ENCODE peak calls at places on chromosomes 13 and 19, in seven cellular contexts. C, E, H, R, Z, N and S are unnamed samples.

GRCh38 chr19:34502582-34503545 is 21.3 kb downstream of the WTIP start:
- DNase-seq in C (no peak), E (no peak), H (no peak), R (no peak), Z (no peak), N (no peak), S (no peak)

GRCh38 chr19:1324249-1324791 is 38.6 kb downstream of the EFNA2 start:
- DNase-seq in C (no peak), E (no peak), H (no peak), R (no peak), Z (no peak), N (no peak), S (no peak)

GRCh38 chr13:106151056-106151699 is 384.3 kb downstream of the EFNB2 start:
- DNase-seq in C (no peak), E (no peak), H (no peak), R (no peak), Z (no peak), N (no peak), S (peak; percentile 93)

GRCh38 chr13:106484755-106485193 is 50.7 kb downstream of the EFNB2 start:
- DNase-seq in C (no peak), E (no peak), H (no peak), R (no peak), Z (no peak), N (no peak), S (no peak)

GRCh38 chr13:35354305-35354704 is 122.2 kb downstream of the MAB21L1 start:
- DNase-seq in C (no peak), E (no peak), H (no peak), R (no peak), Z (no peak), N (no peak), S (no peak)

GRCh38 chr19:7550987-7551761 is 15.7 kb downstream of the PNPLA6 start:
- DNase-seq in C (peak; percentile 31), E (peak; percentile 43), H (no peak), R (no peak), Z (no peak), N (no peak), S (no peak)

GRCh38 chr19:39409886-39410619 is 2.4 kb upstream of the PLEKHG2 start:
- DNase-seq in C (peak; percentile 79), E (peak; percentile 76), H (peak; percentile 74), R (no peak), Z (peak; percentile 68), N (peak; percentile 56), S (no peak)

GRCh38 chr13:33409673-33410072 is 124.1 kb upstream of the STARD13 start:
- DNase-seq in C (no peak), E (no peak), H (no peak), R (no peak), Z (no peak), N (no peak), S (no peak)

GRCh38 chr13:29532136-29532535 is 63.4 kb downstream of the SLC7A1 start:
- DNase-seq in C (no peak), E (no peak), H (no peak), R (no peak), Z (no peak), N (no peak), S (no peak)

GRCh38 chr19:3506384-3507340 is 551 bp downstream of the FZR1 start:
- DNase-seq in C (peak; percentile 16), E (peak; percentile 46), H (no peak), R (no peak), Z (peak; percentile 36), N (no peak), S (no peak)

GRCh38 chr13:53237696-53238095 is 209.1 kb downstream of the OLFM4 start:
- DNase-seq in C (no peak), E (no peak), H (no peak), R (no peak), Z (no peak), N (no peak), S (no peak)

GRCh38 chr19:29671393-29672076 is 6.3 kb downstream of the PLEKHF1 start:
- DNase-seq in C (peak; percentile 84), E (peak; percentile 92), H (peak; percentile 77), R (no peak), Z (peak; percentile 92), N (peak; percentile 83), S (no peak)

GRCh38 chr13:98858206-98858605 is 105.7 kb upstream of the SLC15A1 start:
- DNase-seq in C (no peak), E (no peak), H (no peak), R (no peak), Z (no peak), N (no peak), S (no peak)

GRCh38 chr13:113371061-113371460 is 7.1 kb upstream of the GRTP1 start:
- DNase-seq in C (no peak), E (no peak), H (no peak), R (no peak), Z (no peak), N (no peak), S (no peak)

GRCh38 chr19:3723883-3724282 is 15.7 kb downstream of the TJP3 start:
- DNase-seq in C (no peak), E (no peak), H (no peak), R (peak; percentile 57), Z (no peak), N (no peak), S (no peak)